ENCODE peak calls at places on chromosomes 12 and 14, in six cellular contexts. One of them, this sample, is unnamed. For H3K4me1, the result is how much of the 10 kb centered on the place peaks cover.

GRCh38 chr14:104563191-104563741 is 16.3 kb upstream of the C14orf180 start:
- DNase-seq in MM.1S: no peak
- DNase-seq in ascending aorta: no peak
- DNase-seq in thyroid gland: peak
- DNase-seq in esophagus squamous epithelium: no peak
- DNase-seq in uterus: no peak
- DNase-seq in this sample: no peak

GRCh38 chr12:123944696-123945095 is 27.9 kb downstream of the CCDC92 start:
- DNase-seq in thyroid gland: no peak
- DNase-seq in uterus: no peak
- DNase-seq in MM.1S: no peak
- DNase-seq in ascending aorta: no peak
- DNase-seq in esophagus squamous epithelium: no peak
- DNase-seq in this sample: no peak

GRCh38 chr14:67487937-67488893 is at the start of gene TMEM229B:
- DNase-seq in thyroid gland: peak
- DNase-seq in esophagus squamous epithelium: peak
- DNase-seq in uterus: no peak
- DNase-seq in ascending aorta: no peak
- DNase-seq in MM.1S: peak
- DNase-seq in this sample: no peak

GRCh38 chr12:62908667-62909066 is 26.3 kb downstream of the PPM1H start:
- DNase-seq in thyroid gland: no peak
- DNase-seq in uterus: no peak
- DNase-seq in esophagus squamous epithelium: no peak
- DNase-seq in ascending aorta: no peak
- DNase-seq in MM.1S: no peak
- DNase-seq in this sample: no peak

GRCh38 chr14:100383727-100384158 is 60.6 kb downstream of the SLC25A47 start:
- DNase-seq in esophagus squamous epithelium: no peak
- DNase-seq in ascending aorta: peak
- DNase-seq in thyroid gland: peak
- DNase-seq in uterus: peak
- DNase-seq in MM.1S: peak
- DNase-seq in this sample: no peak

GRCh38 chr12:131946757-131947156 is 3.0 kb upstream of the EP400 start:
- DNase-seq in thyroid gland: no peak
- DNase-seq in uterus: no peak
- DNase-seq in MM.1S: no peak
- DNase-seq in ascending aorta: no peak
- DNase-seq in esophagus squamous epithelium: no peak
- DNase-seq in this sample: no peak

GRCh38 chr12:109720152-109720855 is 6.7 kb downstream of the FAM222A start:
- DNase-seq in esophagus squamous epithelium: no peak
- DNase-seq in thyroid gland: no peak
- DNase-seq in ascending aorta: no peak
- DNase-seq in uterus: no peak
- DNase-seq in MM.1S: no peak
- DNase-seq in this sample: no peak

GRCh38 chr14:32933943-32934890 is 4.5 kb upstream of the NPAS3 start:
- DNase-seq in MM.1S: no peak
- DNase-seq in thyroid gland: no peak
- DNase-seq in uterus: peak
- DNase-seq in ascending aorta: no peak
- DNase-seq in esophagus squamous epithelium: no peak
- DNase-seq in this sample: no peak

GRCh38 chr14:72643317-72643801 is 250.5 kb downstream of the DPF3 start:
- DNase-seq in thyroid gland: peak
- DNase-seq in MM.1S: no peak
- DNase-seq in ascending aorta: no peak
- DNase-seq in esophagus squamous epithelium: no peak
- DNase-seq in uterus: no peak
- DNase-seq in this sample: no peak

GRCh38 chr14:73753887-73754880 is 40.0 kb upstream of the PNMA1 start:
- DNase-seq in MM.1S: no peak
- DNase-seq in thyroid gland: peak
- DNase-seq in esophagus squamous epithelium: no peak
- DNase-seq in uterus: no peak
- DNase-seq in ascending aorta: no peak
- DNase-seq in this sample: no peak

GRCh38 chr12:123034865-123035264 is 54.4 kb downstream of the ARL6IP4 start:
- DNase-seq in ascending aorta: no peak
- DNase-seq in thyroid gland: no peak
- DNase-seq in uterus: no peak
- DNase-seq in esophagus squamous epithelium: no peak
- DNase-seq in MM.1S: no peak
- DNase-seq in this sample: no peak

GRCh38 chr12:75724913-75725312 is 213.5 kb upstream of the KRR1 start:
- DNase-seq in thyroid gland: peak
- DNase-seq in esophagus squamous epithelium: no peak
- DNase-seq in uterus: peak
- DNase-seq in ascending aorta: no peak
- DNase-seq in MM.1S: no peak
- DNase-seq in this sample: no peak

GRCh38 chr12:70196732-70197361 is 46.4 kb upstream of the CNOT2 start:
- DNase-seq in ascending aorta: no peak
- DNase-seq in MM.1S: no peak
- DNase-seq in esophagus squamous epithelium: no peak
- DNase-seq in thyroid gland: no peak
- DNase-seq in uterus: no peak
- DNase-seq in this sample: no peak

GRCh38 chr14:102985665-102986064 is 63.2 kb downstream of the AMN start:
- DNase-seq in uterus: no peak
- DNase-seq in ascending aorta: no peak
- DNase-seq in esophagus squamous epithelium: no peak
- DNase-seq in thyroid gland: no peak
- DNase-seq in MM.1S: no peak
- DNase-seq in this sample: no peak

GRCh38 chr14:58830121-58830520 is 192.4 kb downstream of the DACT1 start:
- DNase-seq in uterus: no peak
- DNase-seq in ascending aorta: no peak
- DNase-seq in MM.1S: no peak
- DNase-seq in thyroid gland: no peak
- DNase-seq in esophagus squamous epithelium: no peak
- DNase-seq in this sample: no peak

GRCh38 chr14:58829594-58829993 is 191.8 kb downstream of the DACT1 start:
- DNase-seq in uterus: no peak
- DNase-seq in MM.1S: no peak
- DNase-seq in esophagus squamous epithelium: no peak
- DNase-seq in ascending aorta: no peak
- DNase-seq in thyroid gland: no peak
- DNase-seq in this sample: no peak

GRCh38 chr14:58824796-58825195 is 187.0 kb downstream of the DACT1 start:
- DNase-seq in esophagus squamous epithelium: no peak
- DNase-seq in MM.1S: no peak
- DNase-seq in uterus: no peak
- DNase-seq in ascending aorta: no peak
- DNase-seq in thyroid gland: no peak
- DNase-seq in this sample: no peak

GRCh38 chr14:58826845-58827686 is 189.3 kb downstream of the DACT1 start:
- DNase-seq in uterus: no peak
- DNase-seq in MM.1S: no peak
- DNase-seq in thyroid gland: no peak
- DNase-seq in esophagus squamous epithelium: no peak
- DNase-seq in ascending aorta: no peak
- DNase-seq in this sample: no peak

DNA sequence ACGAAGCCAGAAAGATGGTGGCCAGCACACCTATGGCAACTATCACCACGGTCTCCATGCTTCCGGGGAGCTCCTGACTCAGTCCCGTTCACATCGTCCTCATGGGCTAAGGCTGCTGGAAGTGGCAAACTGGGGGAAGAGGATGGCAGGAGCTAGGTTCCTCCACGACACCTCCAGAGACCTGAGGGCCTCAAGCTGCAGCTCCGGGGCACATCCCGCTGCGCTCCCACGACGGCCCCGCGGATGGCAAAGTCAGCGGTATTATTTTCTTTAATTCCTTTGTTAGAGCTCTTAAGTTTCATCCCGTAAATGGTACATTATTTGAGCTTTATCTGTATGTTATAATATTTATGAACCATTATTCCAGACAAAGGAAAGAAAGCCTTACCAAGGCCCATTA is 190.5 kb downstream of the DACT1 start:
- DNase-seq in thyroid gland: no peak
- DNase-seq in esophagus squamous epithelium: no peak
- DNase-seq in uterus: no peak
- DNase-seq in MM.1S: no peak
- DNase-seq in ascending aorta: no peak
- DNase-seq in this sample: no peak
- H3K27ac ChIP-seq in thyroid gland: no peak
- H3K27ac ChIP-seq in esophagus squamous epithelium: no peak
- H3K27ac ChIP-seq in uterus: no peak
- H3K27ac ChIP-seq in MM.1S: no peak
- H3K27ac ChIP-seq in ascending aorta: no peak
- H3K27ac ChIP-seq in this sample: no peak

DNA sequence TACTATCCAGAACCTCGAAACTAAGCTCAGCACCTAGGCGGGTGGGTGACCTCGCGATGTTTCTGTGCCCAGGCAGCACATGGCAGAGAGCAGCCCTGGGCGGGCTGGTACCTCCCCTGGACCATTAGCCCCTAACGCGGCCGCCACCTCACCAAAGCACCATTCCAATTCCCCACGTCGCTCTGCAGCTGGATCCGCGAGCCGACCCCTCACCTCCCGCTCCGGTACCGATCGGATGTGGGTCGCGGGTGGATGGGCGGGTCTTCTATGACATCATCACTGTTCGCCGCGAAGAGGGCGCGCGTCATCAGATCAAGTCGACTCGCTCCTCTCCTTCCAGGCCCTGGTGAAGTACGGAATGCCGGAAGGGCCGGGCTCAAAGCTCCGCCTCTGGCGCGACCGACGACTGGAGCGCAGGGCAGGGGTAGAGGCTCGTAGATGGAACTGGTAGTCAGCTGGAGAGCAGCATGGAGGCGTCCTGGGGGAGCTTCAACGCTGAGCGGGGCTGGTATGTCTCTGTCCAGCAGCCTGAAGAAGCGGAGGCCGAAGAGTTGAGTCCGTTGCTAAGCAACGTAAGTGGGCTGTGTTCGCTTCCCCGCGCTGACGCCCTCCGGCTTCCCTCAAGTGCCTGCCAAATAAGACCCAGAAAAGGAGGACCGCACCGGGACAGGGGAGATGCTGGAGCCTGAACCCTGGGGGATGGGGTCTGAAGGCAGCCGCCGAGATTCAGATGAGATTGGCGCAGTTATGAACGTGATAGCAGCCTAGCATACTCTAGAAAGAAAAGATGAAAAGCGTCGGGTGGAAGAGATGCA is at the start of the genes SLC38A6 and TRMT5:
- DNase-seq in ascending aorta: peak
- DNase-seq in thyroid gland: peak
- DNase-seq in uterus: peak
- DNase-seq in esophagus squamous epithelium: peak
- DNase-seq in MM.1S: peak
- DNase-seq in this sample: peak
- H3K4me1 ChIP-seq in ascending aorta: under half
- H3K4me1 ChIP-seq in thyroid gland: under half
- H3K4me1 ChIP-seq in uterus: under half
- H3K4me1 ChIP-seq in esophagus squamous epithelium: under half
- H3K4me1 ChIP-seq in MM.1S: under half
- H3K4me1 ChIP-seq in this sample: half or more

DNA sequence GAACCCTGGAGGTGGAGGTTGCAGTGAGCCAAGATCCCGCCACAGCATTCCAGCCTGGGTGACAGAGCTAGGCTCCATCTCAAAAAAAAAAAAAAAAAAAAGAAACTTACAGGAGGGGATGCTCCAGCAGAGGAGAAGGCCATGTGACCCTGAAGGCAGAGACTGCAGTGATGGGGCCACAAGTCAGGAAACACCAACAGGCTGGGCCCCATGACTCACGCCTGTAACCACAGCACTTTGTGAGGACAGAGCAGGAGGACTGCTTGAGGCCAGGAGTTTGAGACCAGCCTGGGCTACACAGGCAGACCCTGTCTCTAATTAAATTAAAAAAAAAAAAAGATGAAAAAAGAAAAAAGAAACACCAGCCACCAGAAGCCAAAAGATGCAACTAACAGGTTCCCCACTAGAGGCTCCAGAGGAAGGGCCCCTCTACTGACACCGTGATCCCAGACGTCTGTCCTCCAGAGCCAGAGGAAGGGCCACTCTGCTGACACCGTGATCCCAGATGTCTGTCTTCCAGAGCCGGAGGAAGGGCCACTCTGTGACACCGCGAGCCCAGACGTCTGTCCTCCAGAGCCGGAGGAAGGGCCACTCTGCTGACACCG is 9.1 kb upstream of the GLT1D1 start:
- DNase-seq in MM.1S: no peak
- DNase-seq in esophagus squamous epithelium: no peak
- DNase-seq in ascending aorta: no peak
- DNase-seq in thyroid gland: no peak
- DNase-seq in uterus: no peak
- DNase-seq in this sample: no peak
- TF ChIP-seq CTCF in MM.1S: no peak
- TF ChIP-seq CTCF in esophagus squamous epithelium: no peak
- TF ChIP-seq CTCF in ascending aorta: no peak
- TF ChIP-seq CTCF in thyroid gland: no peak
- TF ChIP-seq CTCF in uterus: no peak
- TF ChIP-seq CTCF in this sample: no peak

GRCh38 chr12:103801709-103802585 is 39.1 kb downstream of the NT5DC3 start:
- DNase-seq in esophagus squamous epithelium: no peak
- DNase-seq in uterus: peak
- DNase-seq in MM.1S: no peak
- DNase-seq in ascending aorta: no peak
- DNase-seq in thyroid gland: no peak
- DNase-seq in this sample: no peak
- H3K27ac ChIP-seq in esophagus squamous epithelium: no peak
- H3K27ac ChIP-seq in uterus: peak
- H3K27ac ChIP-seq in MM.1S: no peak
- H3K27ac ChIP-seq in ascending aorta: peak
- H3K27ac ChIP-seq in thyroid gland: no peak
- H3K27ac ChIP-seq in this sample: peak

GRCh38 chr12:58678753-58679152 is 241.6 kb downstream of the LRIG3 start:
- DNase-seq in esophagus squamous epithelium: no peak
- DNase-seq in thyroid gland: no peak
- DNase-seq in ascending aorta: no peak
- DNase-seq in MM.1S: no peak
- DNase-seq in uterus: no peak
- DNase-seq in this sample: no peak
- H3K4me1 ChIP-seq in esophagus squamous epithelium: under half
- H3K4me1 ChIP-seq in thyroid gland: under half
- H3K4me1 ChIP-seq in ascending aorta: under half
- H3K4me1 ChIP-seq in MM.1S: under half
- H3K4me1 ChIP-seq in uterus: under half
- H3K4me1 ChIP-seq in this sample: under half

GRCh38 chr12:108611884-108612415 is 14.1 kb upstream of the TMEM119 start:
- DNase-seq in uterus: no peak
- DNase-seq in MM.1S: no peak
- DNase-seq in ascending aorta: no peak
- DNase-seq in thyroid gland: no peak
- DNase-seq in esophagus squamous epithelium: no peak
- DNase-seq in this sample: no peak
- TF ChIP-seq CTCF in uterus: no peak
- TF ChIP-seq CTCF in MM.1S: peak
- TF ChIP-seq CTCF in ascending aorta: no peak
- TF ChIP-seq CTCF in thyroid gland: no peak
- TF ChIP-seq CTCF in esophagus squamous epithelium: peak
- TF ChIP-seq CTCF in this sample: no peak

GRCh38 chr14:71414631-71415403 is 507.6 kb downstream of the PCNX1 start:
- DNase-seq in thyroid gland: no peak
- DNase-seq in MM.1S: no peak
- DNase-seq in esophagus squamous epithelium: no peak
- DNase-seq in uterus: no peak
- DNase-seq in ascending aorta: no peak
- DNase-seq in this sample: no peak
- H3K27ac ChIP-seq in thyroid gland: no peak
- H3K27ac ChIP-seq in MM.1S: no peak
- H3K27ac ChIP-seq in esophagus squamous epithelium: peak
- H3K27ac ChIP-seq in uterus: no peak
- H3K27ac ChIP-seq in ascending aorta: no peak
- H3K27ac ChIP-seq in this sample: no peak